ENCODE peak calls at places on chromosomes 13 and 19, in nine cellular contexts. N is hypothalamus; Z is NCI-H510A; J is nephron progenitor cell; E is sigmoid colon; U is uterus; S is D341Med; O is neural progenitor cell; X is stimulated activated CD4-positive, alpha-beta T cell treated with anti-CD3 and anti-CD28 coated beads, TNF-alpha, amount 100 ng/mL, for 1 hour. F is an unnamed sample.

GRCh38 chr13:26910754-26911465 is 150.3 kb upstream of the GPR12 start:
- DNase-seq in U (no peak), O (no peak), Z (no peak), N (no peak), S (no peak), X (no peak), E (no peak), J (no peak), F (no peak)

GRCh38 chr19:47630594-47630993 is 21.7 kb downstream of the BICRA start:
- DNase-seq in Z (no peak), U (no peak), N (no peak), E (no peak), X (no peak), S (no peak), O (no peak), J (no peak), F (no peak)

GRCh38 chr13:106612688-106613087 is 44.8 kb upstream of the ARGLU1 start:
- DNase-seq in X (no peak), E (peak), O (no peak), S (no peak), N (peak), U (peak), Z (no peak), J (no peak), F (no peak)

GRCh38 chr19:34306213-34306661 is 51.9 kb downstream of the GARRE1 start:
- DNase-seq in J (no peak), N (no peak), O (no peak), E (no peak), Z (no peak), U (no peak), S (no peak), X (no peak), F (no peak)

GRCh38 chr19:16330368-16330801 is 5.8 kb downstream of the KLF2 start:
- DNase-seq in J (no peak), N (no peak), S (peak), U (peak), O (no peak), Z (no peak), E (peak), X (peak), F (peak)

GRCh38 chr13:110480161-110480560 is 81.4 kb downstream of the RAB20 start:
- DNase-seq in S (no peak), N (no peak), X (no peak), J (no peak), O (no peak), Z (no peak), U (no peak), E (no peak), F (no peak)

GRCh38 chr19:49592486-49593232 is 1.7 kb downstream of the PRR12 start:
- DNase-seq in O (peak), J (peak), U (no peak), E (peak), N (no peak), Z (no peak), S (no peak), X (no peak), F (no peak)

GRCh38 chr13:45047394-45048328 is 58.3 kb downstream of the GPALPP1 start:
- DNase-seq in Z (no peak), U (peak), S (peak), X (peak), E (peak), N (peak), O (peak), J (peak), F (peak)

GRCh38 chr13:40344270-40345148 is 321.9 kb downstream of the FOXO1 start:
- DNase-seq in S (no peak), J (no peak), X (no peak), U (no peak), N (no peak), E (no peak), Z (no peak), O (no peak), F (no peak)

GRCh38 chr13:75635101-75635620 is 969 bp upstream of the LMO7 start:
- DNase-seq in S (no peak), J (no peak), Z (no peak), N (no peak), X (no peak), U (no peak), E (no peak), O (no peak), F (no peak)

GRCh38 chr19:55678121-55678671 is 3.2 kb downstream of the EPN1 start:
- DNase-seq in O (no peak), Z (no peak), S (no peak), N (no peak), X (no peak), U (no peak), E (no peak), J (no peak), F (no peak)

GRCh38 chr19:48818234-48818823 is 7.5 kb upstream of the BCAT2 start:
- DNase-seq in N (no peak), X (no peak), J (no peak), Z (peak), S (no peak), U (no peak), E (no peak), O (no peak), F (no peak)

GRCh38 chr19:47005164-47005641 is 14.4 kb upstream of the NPAS1 start:
- DNase-seq in S (no peak), J (no peak), E (no peak), X (no peak), Z (no peak), N (no peak), U (no peak), O (no peak), F (no peak)

GRCh38 chr19:11377756-11378155 is 3.3 kb downstream of the SWSAP1 start:
- DNase-seq in X (no peak), N (no peak), O (no peak), U (no peak), E (no peak), J (no peak), S (no peak), Z (no peak), F (no peak)

GRCh38 chr13:107099661-107100060 is 531.7 kb upstream of the ARGLU1 start:
- DNase-seq in U (no peak), E (no peak), Z (no peak), S (no peak), O (no peak), N (no peak), J (no peak), X (no peak), F (no peak)

GRCh38 chr19:33376423-33376822 is 2.9 kb downstream of the CEBPG start:
- DNase-seq in U (peak), J (no peak), E (peak), Z (no peak), S (no peak), N (no peak), X (no peak), O (no peak), F (no peak)

GRCh38 chr19:51440846-51441409 is 17.3 kb downstream of the SIGLEC8 start:
- DNase-seq in O (no peak), E (peak), U (no peak), X (peak), S (no peak), N (no peak), J (no peak), Z (no peak), F (peak)

GRCh38 chr13:30581582-30581981 is 36.1 kb upstream of the USPL1 start:
- DNase-seq in N (no peak), O (peak), X (no peak), E (no peak), S (peak), U (no peak), J (no peak), Z (no peak), F (no peak)

F was measured in activated T-helper 1 cell treated with anti-CD3 and anti-CD28 coated beads, Interleukin-2, amount 50 U/mL, for 16 hours.